ENCODE peak calls at places on chromosomes 16 and 17, in eight cellular contexts. One of them, this sample, is unnamed.

GRCh38 chr16:66662445-66663194 is 33.9 kb downstream of the CMTM4 start:
- DNase-seq in stomach: no peak
- DNase-seq in ascending aorta: no peak
- DNase-seq in heart right ventricle: no peak
- DNase-seq in mammary epithelial cell: peak; percentile 24
- DNase-seq in uterus: no peak
- DNase-seq in Peyer's patch: no peak
- DNase-seq in ovary: no peak
- DNase-seq in this sample: peak; percentile 35

GRCh38 chr16:86882586-86883280 is 304.4 kb downstream of the FOXL1 start:
- DNase-seq in stomach: no peak
- DNase-seq in ascending aorta: no peak
- DNase-seq in heart right ventricle: peak; percentile 61
- DNase-seq in mammary epithelial cell: peak; percentile 43
- DNase-seq in uterus: no peak
- DNase-seq in Peyer's patch: no peak
- DNase-seq in ovary: peak; percentile 40
- DNase-seq in this sample: peak; percentile 58

GRCh38 chr17:80362428-80363119 is 52.4 kb upstream of the ENDOV start:
- DNase-seq in stomach: no peak
- DNase-seq in ascending aorta: no peak
- DNase-seq in heart right ventricle: peak; percentile 76
- DNase-seq in mammary epithelial cell: no peak
- DNase-seq in uterus: peak; percentile 48
- DNase-seq in Peyer's patch: no peak
- DNase-seq in ovary: peak; percentile 70
- DNase-seq in this sample: peak; percentile 61

GRCh38 chr16:23635958-23636357 is 5.2 kb downstream of the PALB2 start:
- DNase-seq in stomach: no peak
- DNase-seq in ascending aorta: no peak
- DNase-seq in heart right ventricle: no peak
- DNase-seq in mammary epithelial cell: no peak
- DNase-seq in uterus: no peak
- DNase-seq in Peyer's patch: no peak
- DNase-seq in ovary: no peak
- DNase-seq in this sample: no peak

GRCh38 chr17:81575836-81576235 is 23.7 kb upstream of the FAAP100 start:
- DNase-seq in stomach: no peak
- DNase-seq in ascending aorta: no peak
- DNase-seq in heart right ventricle: no peak
- DNase-seq in mammary epithelial cell: no peak
- DNase-seq in uterus: no peak
- DNase-seq in Peyer's patch: no peak
- DNase-seq in ovary: no peak
- DNase-seq in this sample: no peak

GRCh38 chr17:40799859-40800258 is at the start of gene KRT28:
- DNase-seq in stomach: no peak
- DNase-seq in ascending aorta: no peak
- DNase-seq in heart right ventricle: no peak
- DNase-seq in mammary epithelial cell: no peak
- DNase-seq in uterus: no peak
- DNase-seq in Peyer's patch: no peak
- DNase-seq in ovary: no peak
- DNase-seq in this sample: no peak

GRCh38 chr17:41563607-41564006 is 8.3 kb downstream of the KRT9 start:
- DNase-seq in stomach: no peak
- DNase-seq in ascending aorta: no peak
- DNase-seq in heart right ventricle: no peak
- DNase-seq in mammary epithelial cell: no peak
- DNase-seq in uterus: no peak
- DNase-seq in Peyer's patch: no peak
- DNase-seq in ovary: no peak
- DNase-seq in this sample: no peak

GRCh38 chr17:31733326-31733725 is 125.7 kb downstream of the COPRS start:
- DNase-seq in stomach: no peak
- DNase-seq in ascending aorta: no peak
- DNase-seq in heart right ventricle: no peak
- DNase-seq in mammary epithelial cell: no peak
- DNase-seq in uterus: no peak
- DNase-seq in Peyer's patch: no peak
- DNase-seq in ovary: no peak
- DNase-seq in this sample: no peak

GRCh38 chr16:49527621-49528020 is 154.0 kb downstream of the C16orf78 start:
- DNase-seq in stomach: no peak
- DNase-seq in ascending aorta: no peak
- DNase-seq in heart right ventricle: no peak
- DNase-seq in mammary epithelial cell: no peak
- DNase-seq in uterus: peak; percentile 32
- DNase-seq in Peyer's patch: no peak
- DNase-seq in ovary: no peak
- DNase-seq in this sample: no peak

GRCh38 chr17:4903051-4903818 is at the start of gene CHRNE:
- DNase-seq in stomach: peak; percentile 88
- DNase-seq in ascending aorta: no peak
- DNase-seq in heart right ventricle: peak; percentile 81
- DNase-seq in mammary epithelial cell: peak; percentile 73
- DNase-seq in uterus: peak; percentile 84
- DNase-seq in Peyer's patch: peak; percentile 92
- DNase-seq in ovary: peak; percentile 66
- DNase-seq in this sample: peak; percentile 81

GRCh38 chr17:55555772-55556171 is 44.5 kb upstream of the SMIM36 start:
- DNase-seq in stomach: no peak
- DNase-seq in ascending aorta: no peak
- DNase-seq in heart right ventricle: no peak
- DNase-seq in mammary epithelial cell: no peak
- DNase-seq in uterus: no peak
- DNase-seq in Peyer's patch: no peak
- DNase-seq in ovary: no peak
- DNase-seq in this sample: no peak

GRCh38 chr16:85722066-85722465 is 28.8 kb downstream of the C16orf74 start:
- DNase-seq in stomach: no peak
- DNase-seq in ascending aorta: no peak
- DNase-seq in heart right ventricle: no peak
- DNase-seq in mammary epithelial cell: no peak
- DNase-seq in uterus: no peak
- DNase-seq in Peyer's patch: no peak
- DNase-seq in ovary: no peak
- DNase-seq in this sample: no peak

GRCh38 chr16:87108941-87109340 is 208.3 kb downstream of the C16orf95 start:
- DNase-seq in stomach: no peak
- DNase-seq in ascending aorta: no peak
- DNase-seq in heart right ventricle: no peak
- DNase-seq in mammary epithelial cell: peak; percentile 17
- DNase-seq in uterus: no peak
- DNase-seq in Peyer's patch: no peak
- DNase-seq in ovary: no peak
- DNase-seq in this sample: no peak

GRCh38 chr16:1525871-1526607 is 7.4 kb upstream of the TMEM204 start:
- DNase-seq in stomach: no peak
- DNase-seq in ascending aorta: no peak
- DNase-seq in heart right ventricle: no peak
- DNase-seq in mammary epithelial cell: no peak
- DNase-seq in uterus: no peak
- DNase-seq in Peyer's patch: no peak
- DNase-seq in ovary: no peak
- DNase-seq in this sample: no peak

GRCh38 chr16:46974352-46974751 is 878 bp upstream of the DNAJA2 start:
- DNase-seq in stomach: no peak
- DNase-seq in ascending aorta: no peak
- DNase-seq in heart right ventricle: no peak
- DNase-seq in mammary epithelial cell: no peak
- DNase-seq in uterus: no peak
- DNase-seq in Peyer's patch: peak; percentile 23
- DNase-seq in ovary: no peak
- DNase-seq in this sample: peak; percentile 8

GRCh38 chr17:31448467-31449077 is 57.1 kb downstream of the RAB11FIP4 start:
- DNase-seq in stomach: no peak
- DNase-seq in ascending aorta: no peak
- DNase-seq in heart right ventricle: no peak
- DNase-seq in mammary epithelial cell: no peak
- DNase-seq in uterus: no peak
- DNase-seq in Peyer's patch: no peak
- DNase-seq in ovary: no peak
- DNase-seq in this sample: peak; percentile 67

GRCh38 chr17:45357364-45357997 is 40.7 kb upstream of the MAP3K14 start:
- DNase-seq in stomach: no peak
- DNase-seq in ascending aorta: no peak
- DNase-seq in heart right ventricle: no peak
- DNase-seq in mammary epithelial cell: no peak
- DNase-seq in uterus: no peak
- DNase-seq in Peyer's patch: no peak
- DNase-seq in ovary: no peak
- DNase-seq in this sample: no peak

GRCh38 chr17:43360376-43360738 is 38.4 kb upstream of the ARL4D start:
- DNase-seq in stomach: peak; percentile 59
- DNase-seq in ascending aorta: no peak
- DNase-seq in heart right ventricle: peak; percentile 66
- DNase-seq in mammary epithelial cell: no peak
- DNase-seq in uterus: peak; percentile 69
- DNase-seq in Peyer's patch: peak; percentile 41
- DNase-seq in ovary: no peak
- DNase-seq in this sample: no peak

GRCh38 chr17:43784068-43784467 is 3.8 kb downstream of the CFAP97D1 start:
- DNase-seq in stomach: no peak
- DNase-seq in ascending aorta: no peak
- DNase-seq in heart right ventricle: no peak
- DNase-seq in mammary epithelial cell: no peak
- DNase-seq in uterus: no peak
- DNase-seq in Peyer's patch: no peak
- DNase-seq in ovary: no peak
- DNase-seq in this sample: no peak

GRCh38 chr17:46032909-46033308 is 33.9 kb downstream of the STH start:
- DNase-seq in stomach: no peak
- DNase-seq in ascending aorta: no peak
- DNase-seq in heart right ventricle: no peak
- DNase-seq in mammary epithelial cell: no peak
- DNase-seq in uterus: no peak
- DNase-seq in Peyer's patch: no peak
- DNase-seq in ovary: peak; percentile 14
- DNase-seq in this sample: no peak

DNA sequence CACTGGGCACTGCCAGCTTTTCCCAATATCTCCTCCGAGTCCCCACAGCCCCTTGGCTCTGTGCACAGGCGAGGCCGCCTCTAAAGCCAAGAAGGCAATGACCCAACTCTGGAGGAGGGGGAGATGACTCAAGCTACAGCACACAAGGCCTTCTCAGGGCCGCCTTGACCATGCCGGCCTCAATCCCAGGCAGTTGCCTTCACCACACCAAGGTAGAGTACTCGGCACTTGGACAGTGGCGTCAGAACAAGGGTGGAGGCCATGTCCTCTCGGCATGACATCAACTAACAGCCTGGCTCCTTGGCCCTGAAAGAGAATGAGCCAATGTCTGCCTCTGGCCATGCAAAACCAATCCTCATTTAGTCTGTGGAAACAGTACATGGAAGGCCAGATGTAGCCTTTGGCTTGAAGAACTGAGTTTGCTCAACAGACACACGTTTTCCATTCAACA is 139.7 kb downstream of the XYLT1 start:
- DNase-seq in stomach: no peak
- DNase-seq in ascending aorta: peak; percentile 57
- DNase-seq in heart right ventricle: no peak
- DNase-seq in mammary epithelial cell: no peak
- DNase-seq in uterus: peak; percentile 54
- DNase-seq in Peyer's patch: no peak
- DNase-seq in ovary: no peak
- DNase-seq in this sample: no peak
- H3K27ac ChIP-seq in stomach: no peak overlapping the region
- H3K27ac ChIP-seq in ascending aorta: peak overlapping the region; percentile 69
- H3K27ac ChIP-seq in heart right ventricle: peak overlapping the region; percentile 43
- H3K27ac ChIP-seq in mammary epithelial cell: no peak overlapping the region
- H3K27ac ChIP-seq in uterus: peak overlapping the region; percentile 14
- H3K27ac ChIP-seq in Peyer's patch: no peak overlapping the region
- H3K27ac ChIP-seq in ovary: no peak overlapping the region
- H3K27ac ChIP-seq in this sample: no peak overlapping the region

GRCh38 chr16:4011225-4011939 is 104.9 kb downstream of the ADCY9 start:
- DNase-seq in stomach: no peak
- DNase-seq in ascending aorta: no peak
- DNase-seq in heart right ventricle: no peak
- DNase-seq in mammary epithelial cell: no peak
- DNase-seq in uterus: no peak
- DNase-seq in Peyer's patch: no peak
- DNase-seq in ovary: no peak
- DNase-seq in this sample: no peak
- H3K4me3 ChIP-seq in stomach: no peak overlapping the region
- H3K4me3 ChIP-seq in ascending aorta: no peak overlapping the region
- H3K4me3 ChIP-seq in heart right ventricle: no peak overlapping the region
- H3K4me3 ChIP-seq in mammary epithelial cell: no peak overlapping the region
- H3K4me3 ChIP-seq in uterus: no peak overlapping the region
- H3K4me3 ChIP-seq in Peyer's patch: peak overlapping the region; percentile 7
- H3K4me3 ChIP-seq in ovary: no peak overlapping the region
- H3K4me3 ChIP-seq in this sample: no peak overlapping the region

GRCh38 chr17:74454197-74455024 is 12.0 kb upstream of the CD300A start:
- DNase-seq in stomach: no peak
- DNase-seq in ascending aorta: no peak
- DNase-seq in heart right ventricle: peak; percentile 94
- DNase-seq in mammary epithelial cell: peak; percentile 69
- DNase-seq in uterus: peak; percentile 90
- DNase-seq in Peyer's patch: no peak
- DNase-seq in ovary: peak; percentile 96
- DNase-seq in this sample: peak; percentile 92
- H3K27ac ChIP-seq in stomach: peak overlapping the region; percentile 90
- H3K27ac ChIP-seq in ascending aorta: peak overlapping the region; percentile 94
- H3K27ac ChIP-seq in heart right ventricle: peak overlapping the region; percentile 89
- H3K27ac ChIP-seq in mammary epithelial cell: peak overlapping the region; percentile 2
- H3K27ac ChIP-seq in uterus: peak overlapping the region; percentile 81
- H3K27ac ChIP-seq in Peyer's patch: peak overlapping the region; percentile 81
- H3K27ac ChIP-seq in ovary: peak overlapping the region; percentile 96
- H3K27ac ChIP-seq in this sample: peak overlapping the region; percentile 80

GRCh38 chr17:65594585-65594940 is 33.1 kb upstream of the AXIN2 start:
- DNase-seq in stomach: no peak
- DNase-seq in ascending aorta: no peak
- DNase-seq in heart right ventricle: no peak
- DNase-seq in mammary epithelial cell: no peak
- DNase-seq in uterus: no peak
- DNase-seq in Peyer's patch: no peak
- DNase-seq in ovary: no peak
- DNase-seq in this sample: no peak
- H3K4me3 ChIP-seq in stomach: no peak overlapping the region
- H3K4me3 ChIP-seq in ascending aorta: no peak overlapping the region
- H3K4me3 ChIP-seq in heart right ventricle: peak overlapping the region; percentile 24
- H3K4me3 ChIP-seq in mammary epithelial cell: no peak overlapping the region
- H3K4me3 ChIP-seq in uterus: no peak overlapping the region
- H3K4me3 ChIP-seq in Peyer's patch: no peak overlapping the region
- H3K4me3 ChIP-seq in ovary: peak overlapping the region; percentile 13
- H3K4me3 ChIP-seq in this sample: no peak overlapping the region

GRCh38 chr17:27538156-27538955 is 82.1 kb downstream of the KSR1 start:
- DNase-seq in stomach: no peak
- DNase-seq in ascending aorta: no peak
- DNase-seq in heart right ventricle: no peak
- DNase-seq in mammary epithelial cell: no peak
- DNase-seq in uterus: no peak
- DNase-seq in Peyer's patch: no peak
- DNase-seq in ovary: no peak
- DNase-seq in this sample: no peak
- H3K27ac ChIP-seq in stomach: no peak overlapping the region
- H3K27ac ChIP-seq in ascending aorta: no peak overlapping the region
- H3K27ac ChIP-seq in heart right ventricle: no peak overlapping the region
- H3K27ac ChIP-seq in mammary epithelial cell: no peak overlapping the region
- H3K27ac ChIP-seq in uterus: peak overlapping the region; percentile 67
- H3K27ac ChIP-seq in Peyer's patch: no peak overlapping the region
- H3K27ac ChIP-seq in ovary: no peak overlapping the region
- H3K27ac ChIP-seq in this sample: no peak overlapping the region

This sample was measured in cardiac muscle cell.